ENCODE peak calls at places on chromosomes 4 and X, in five cellular contexts. K is transverse colon, U is right atrium auricular region, Q is upper lobe of left lung, T is mammary epithelial cell. J is an unnamed sample.
A peak's percentile ranks its signal among the peaks of the same experiment; 100 is the strongest.

GRCh38 chrX:39855748-39856129 is 242.0 kb downstream of the BCOR start:
- DNase-seq in U (no peak), Q (peak; percentile 47), T (peak; percentile 19), K (peak; percentile 62), J (no peak)

GRCh38 chrX:149540133-149540620 is 635 bp upstream of the EOLA1 start:
- DNase-seq in K (peak; percentile 93), Q (peak; percentile 93), U (peak; percentile 90), T (peak; percentile 68), J (peak; percentile 97)

GRCh38 chr4:173040200-173040599 is 128.4 kb upstream of the GALNT7 start:
- DNase-seq in K (no peak), T (no peak), Q (peak; percentile 28), U (no peak), J (no peak)

GRCh38 chr4:161629694-161630441 is 533.9 kb downstream of the FSTL5 start:
- DNase-seq in K (no peak), Q (no peak), T (peak; percentile 79), U (no peak), J (no peak)

GRCh38 chrX:1506916-1507315 is 30.1 kb downstream of the P2RY8 start:
- DNase-seq in K (no peak), T (no peak), U (no peak), Q (no peak), J (no peak)

GRCh38 chr4:153222790-153223417 is 18.7 kb downstream of the TRIM2 start:
- DNase-seq in T (peak; percentile 41), Q (peak; percentile 41), K (peak; percentile 62), U (no peak), J (peak; percentile 76)

GRCh38 chr4:20639346-20639745 is 60.9 kb upstream of the PACRGL start:
- DNase-seq in T (no peak), K (no peak), U (no peak), Q (no peak), J (no peak)

GRCh38 chrX:19513383-19513782 is 1.9 kb downstream of the MAP3K15 start:
- DNase-seq in U (no peak), K (no peak), T (no peak), Q (peak; percentile 34), J (no peak)

GRCh38 chr4:146379744-146380143 is 142.0 kb downstream of the SLC10A7 start:
- DNase-seq in Q (no peak), T (peak; percentile 32), K (no peak), U (no peak), J (no peak)

GRCh38 chr4:96093057-96093456 is 253.2 kb downstream of the PDHA2 start:
- DNase-seq in Q (no peak), T (no peak), U (no peak), K (peak; percentile 8), J (no peak)

GRCh38 chr4:25110653-25111329 is 49.5 kb downstream of the SEPSECS start:
- DNase-seq in K (no peak), T (no peak), U (no peak), Q (no peak), J (no peak)

GRCh38 chr4:6128221-6128871 is 72.0 kb downstream of the JAKMIP1 start:
- DNase-seq in T (no peak), Q (no peak), K (no peak), U (no peak), J (no peak)

GRCh38 chr4:143254479-143255216 is 69.9 kb downstream of the USP38 start:
- DNase-seq in U (no peak), T (no peak), Q (no peak), K (no peak), J (no peak)

GRCh38 chr4:105719214-105719613 is 10.6 kb downstream of the GSTCD start:
- DNase-seq in K (no peak), Q (no peak), U (no peak), T (no peak), J (no peak)

GRCh38 chrX:155577682-155578081 is 35.1 kb downstream of the TMLHE start:
- DNase-seq in Q (peak; percentile 20), U (no peak), T (no peak), K (no peak), J (no peak)

GRCh38 chrX:40146471-40147398 is 49.0 kb upstream of the BCOR start:
- DNase-seq in K (no peak), Q (peak; percentile 50), T (no peak), U (no peak), J (peak; percentile 58)

GRCh38 chr4:41125558-41126311 is 88.6 kb downstream of the APBB2 start:
- DNase-seq in K (no peak), T (no peak), Q (no peak), U (no peak), J (no peak)

GRCh38 chr4:183287309-183287659 is 32.8 kb downstream of the CLDN22 start:
- DNase-seq in U (no peak), T (no peak), Q (no peak), K (no peak), J (no peak)

GRCh38 chrX:49233887-49234555 is 881 bp upstream of the CACNA1F start:
- DNase-seq in T (no peak), K (no peak), Q (no peak), U (no peak), J (no peak)

GRCh38 chr4:103718993-103719319 is 829 bp downstream of the TACR3 start:
- DNase-seq in T (no peak), U (no peak), Q (no peak), K (no peak), J (no peak)

GRCh38 chr4:169132561-169133305 is 122.7 kb upstream of the CBR4 start:
- DNase-seq in Q (no peak), K (no peak), T (peak; percentile 21), U (no peak), J (no peak)

GRCh38 chrX:64205441-64205734 is at the start of gene AMER1:
- DNase-seq in U (no peak), T (no peak), K (peak; percentile 58), Q (no peak), J (no peak)

GRCh38 chrX:123833387-123833786 is 26.5 kb upstream of the XIAP start:
- DNase-seq in K (peak; percentile 76), Q (peak; percentile 52), U (no peak), T (peak; percentile 42), J (peak; percentile 79)

GRCh38 chr4:134622194-134622593 is 420.6 kb upstream of the PABPC4L start:
- DNase-seq in Q (no peak), T (no peak), K (no peak), U (no peak), J (no peak)

GRCh38 chrX:130082244-130083106 is 27.8 kb downstream of the ELF4 start:
- DNase-seq in Q (peak; percentile 56), U (peak; percentile 64), K (peak; percentile 39), T (no peak), J (peak; percentile 69)

GRCh38 chr4:146245899-146246298 is 31.6 kb downstream of the REELD1 start:
- DNase-seq in T (no peak), U (no peak), K (no peak), Q (no peak), J (no peak)

GRCh38 chrX:44308869-44309268 is 34.6 kb downstream of the EFHC2 start:
- DNase-seq in T (no peak), K (no peak), U (no peak), Q (no peak), J (no peak)

GRCh38 chr4:55588160-55588559 is 3.9 kb downstream of the PDCL2 start:
- DNase-seq in U (no peak), K (no peak), Q (no peak), T (no peak), J (no peak)
- H3K27ac ChIP-seq in U (no peak overlapping the region), K (no peak overlapping the region), Q (no peak overlapping the region), T (no peak overlapping the region), J (no peak overlapping the region)

GRCh38 chr4:154421618-154422017 is 70.0 kb downstream of the DCHS2 start:
- DNase-seq in T (no peak), U (no peak), Q (no peak), K (no peak), J (no peak)

GRCh38 chr4:154417358-154417673 is 74.3 kb downstream of the DCHS2 start:
- DNase-seq in K (no peak), Q (no peak), U (no peak), T (no peak), J (no peak)

GRCh38 chr4:154415313-154415712 is 76.3 kb downstream of the DCHS2 start:
- DNase-seq in T (no peak), U (no peak), K (no peak), Q (no peak), J (no peak)

GRCh38 chr4:154414796-154415195 is 76.8 kb downstream of the DCHS2 start:
- DNase-seq in U (no peak), T (no peak), Q (no peak), K (no peak), J (no peak)

DNA sequence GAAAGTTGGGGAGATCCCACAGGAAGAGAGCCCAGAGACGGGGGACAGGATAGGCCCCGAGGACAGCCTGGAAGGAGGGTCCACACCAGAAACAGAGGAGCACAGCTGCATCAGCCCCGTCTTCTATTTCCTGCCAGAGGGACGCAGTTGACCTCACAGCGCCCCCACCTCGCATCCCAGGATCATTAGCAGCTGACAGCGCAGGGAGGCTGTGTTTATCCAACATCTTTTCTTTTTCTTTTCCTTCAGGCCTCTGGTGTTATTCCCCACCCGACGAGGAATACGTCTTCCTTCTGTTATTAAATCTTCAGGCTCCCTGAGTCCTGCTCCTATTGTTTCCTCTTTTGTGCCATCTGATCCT is 75.4 kb downstream of the DCHS2 start:
- DNase-seq in U (no peak), K (peak; percentile 20), Q (no peak), T (no peak), J (no peak)
- TF ChIP-seq CTCF in U (no peak), K (no peak), Q (no peak), T (peak; percentile 29), J (no peak)

DNA sequence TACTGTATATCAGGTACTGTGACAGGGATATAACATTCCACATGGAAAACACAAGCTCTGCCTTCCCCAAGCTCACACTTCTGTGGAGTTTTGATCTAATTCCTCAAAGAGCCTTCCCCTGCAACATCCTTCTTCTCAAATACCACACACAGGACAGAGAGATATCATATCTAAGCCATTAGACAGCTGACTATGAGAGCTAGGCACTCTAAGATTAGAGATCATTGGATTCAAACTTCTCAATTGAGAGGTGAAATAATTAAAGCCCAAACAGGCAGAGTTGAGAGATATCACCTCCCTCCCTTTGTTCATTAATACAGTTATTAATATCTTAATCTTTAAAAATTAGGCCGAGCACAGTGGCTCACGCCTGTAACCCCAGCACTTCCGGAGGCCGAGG is 25.0 kb downstream of the TEC start:
- DNase-seq in Q (no peak), T (no peak), U (no peak), K (no peak), J (no peak)
- H3K27ac ChIP-seq in Q (no peak overlapping the region), T (no peak overlapping the region), U (no peak overlapping the region), K (no peak overlapping the region), J (no peak overlapping the region)

DNA sequence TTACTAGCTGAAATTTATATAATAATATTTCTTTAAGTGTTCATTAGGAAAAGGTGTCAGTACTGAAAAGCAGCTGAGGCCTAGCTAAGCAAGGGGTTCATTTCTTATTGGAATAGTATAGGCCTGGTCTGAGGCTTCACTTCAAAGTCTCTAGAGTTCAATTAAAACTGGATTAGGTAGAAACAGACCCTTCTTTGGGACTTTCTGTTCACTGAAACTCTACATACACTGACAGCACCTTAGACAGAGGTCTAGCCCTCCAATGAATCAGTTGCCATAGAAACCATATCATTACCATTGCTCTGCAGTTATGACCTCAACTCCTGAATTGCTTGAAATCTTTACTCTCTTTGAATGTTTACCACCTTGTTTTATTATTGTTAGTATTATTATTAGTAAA is 86.4 kb upstream of the MAB21L2 start:
- DNase-seq in T (no peak), K (no peak), Q (no peak), U (no peak), J (no peak)
- TF ChIP-seq CTCF in T (no peak), K (no peak), Q (no peak), U (no peak), J (no peak)

J was measured in Peyer's patch.